ENCODE peak calls at places on chromosomes 5 and 9, in six cellular contexts. E, R, J, C, A and Z are unnamed samples.

GRCh38 chr5:136906545-136906944 is 541.2 kb upstream of the TRPC7 start:
- DNase-seq in E (no peak), R (no peak), J (no peak), C (no peak), A (no peak), Z (no peak)

GRCh38 chr5:1707467-1707866 is 92.2 kb downstream of the MRPL36 start:
- DNase-seq in E (no peak), R (no peak), J (no peak), C (no peak), A (no peak), Z (no peak)

GRCh38 chr9:76456202-76456926 is 2.6 kb upstream of the GCNT1 start:
- DNase-seq in E (peak; percentile 98), R (no peak), J (peak; percentile 26), C (peak; percentile 8), A (peak; percentile 96), Z (peak; percentile 71)

GRCh38 chr5:19927919-19928318 is 60.1 kb downstream of the CDH18 start:
- DNase-seq in E (peak; percentile 83), R (no peak), J (no peak), C (no peak), A (no peak), Z (no peak)

GRCh38 chr9:128943832-128944620 is 3.4 kb downstream of the DOLK start:
- DNase-seq in E (no peak), R (no peak), J (no peak), C (no peak), A (no peak), Z (no peak)

GRCh38 chr9:127076860-127077657 is 45.4 kb downstream of the ANGPTL2 start:
- DNase-seq in E (no peak), R (no peak), J (no peak), C (no peak), A (no peak), Z (no peak)

GRCh38 chr5:137466888-137467287 is 32.2 kb downstream of the SPOCK1 start:
- DNase-seq in E (no peak), R (no peak), J (no peak), C (no peak), A (no peak), Z (no peak)

GRCh38 chr9:3478549-3478953 is 47.2 kb downstream of the RFX3 start:
- DNase-seq in E (peak; percentile 82), R (no peak), J (no peak), C (no peak), A (no peak), Z (peak; percentile 39)

GRCh38 chr9:33128570-33128969 is 38.6 kb downstream of the B4GALT1 start:
- DNase-seq in E (no peak), R (no peak), J (no peak), C (no peak), A (no peak), Z (no peak)

GRCh38 chr5:54725391-54726280 is 208.1 kb downstream of the SNX18 start:
- DNase-seq in E (no peak), R (no peak), J (no peak), C (no peak), A (no peak), Z (no peak)

GRCh38 chr9:70403618-70404025 is 10.8 kb downstream of the KLF9 start:
- DNase-seq in E (no peak), R (no peak), J (no peak), C (no peak), A (no peak), Z (no peak)

GRCh38 chr5:91125916-91126315 is 257.2 kb downstream of the ARRDC3 start:
- DNase-seq in E (peak; percentile 94), R (no peak), J (no peak), C (no peak), A (no peak), Z (no peak)

GRCh38 chr9:95939472-95939871 is 64.0 kb downstream of the ERCC6L2 start:
- DNase-seq in E (no peak), R (no peak), J (no peak), C (no peak), A (no peak), Z (no peak)

GRCh38 chr5:157080291-157080690 is 21.4 kb upstream of the HAVCR1 start:
- DNase-seq in E (peak; percentile 13), R (no peak), J (no peak), C (no peak), A (no peak), Z (no peak)

GRCh38 chr5:169009171-169009570 is 291.8 kb downstream of the SLIT3 start:
- DNase-seq in E (no peak), R (no peak), J (no peak), C (no peak), A (no peak), Z (no peak)

GRCh38 chr5:37495668-37496067 is 116.5 kb downstream of the WDR70 start:
- DNase-seq in E (no peak), R (peak; percentile 81), J (no peak), C (no peak), A (no peak), Z (no peak)